ENCODE peak calls at places on chromosomes 12 and 14, in seven cellular contexts. L is tibial nerve, Y is Panc1, W is colonic mucosa, O is suprapubic skin, F is uterus, N is SJSA1. H is an unnamed sample.
A peak's percentile ranks its signal among the peaks of the same experiment; 100 is the strongest.

GRCh38 chr12:119319638-119320037 is 14.9 kb upstream of the CCDC60 start:
- DNase-seq in O (no peak), Y (no peak), F (no peak), L (no peak), W (no peak), N (no peak), H (no peak)

GRCh38 chr12:25959069-25959961 is 833 bp downstream of the RASSF8 start:
- DNase-seq in W (peak; percentile 48), N (peak; percentile 53), Y (no peak), O (no peak), L (no peak), F (peak; percentile 78), H (peak; percentile 15)

GRCh38 chr12:92784795-92785562 is 82.2 kb downstream of the PLEKHG7 start:
- DNase-seq in O (no peak), W (peak; percentile 25), L (no peak), Y (peak; percentile 53), F (no peak), N (no peak), H (no peak)

GRCh38 chr14:22052795-22053194 is 379.2 kb upstream of the OR4E1 start:
- DNase-seq in N (no peak), F (no peak), W (no peak), O (no peak), Y (no peak), L (no peak), H (no peak)

GRCh38 chr12:88925370-88925915 is 345.2 kb upstream of the KITLG start:
- DNase-seq in W (no peak), L (no peak), O (no peak), F (no peak), Y (no peak), N (no peak), H (no peak)

GRCh38 chr14:100615736-100616695 is 28.8 kb upstream of the BEGAIN start:
- DNase-seq in W (no peak), O (peak; percentile 71), L (no peak), N (no peak), Y (no peak), F (peak; percentile 1), H (no peak)

GRCh38 chr14:74240794-74241610 is 1.8 kb downstream of the VSX2 start:
- DNase-seq in Y (no peak), N (no peak), W (no peak), L (no peak), O (no peak), F (no peak), H (no peak)

GRCh38 chr12:122481861-122482260 is 18.9 kb downstream of the ZCCHC8 start:
- DNase-seq in W (no peak), N (no peak), F (no peak), L (no peak), O (no peak), Y (no peak), H (no peak)

GRCh38 chr12:10974965-10975364 is 11.7 kb downstream of the TAS2R50 start:
- DNase-seq in L (no peak), F (no peak), N (no peak), W (no peak), Y (no peak), O (no peak), H (no peak)

GRCh38 chr12:48817957-48818830 is at the start of gene CACNB3:
- DNase-seq in W (peak; percentile 84), O (peak; percentile 92), Y (no peak), L (peak; percentile 67), N (peak; percentile 73), F (peak; percentile 84), H (no peak)

GRCh38 chr14:73244541-73244940 is 7.2 kb downstream of the PAPLN start:
- DNase-seq in O (no peak), F (no peak), L (no peak), Y (no peak), N (no peak), W (no peak), H (no peak)

GRCh38 chr14:24481622-24482324 is 26.3 kb downstream of the CMA1 start:
- DNase-seq in F (no peak), O (no peak), N (no peak), L (no peak), W (peak; percentile 70), Y (peak; percentile 8), H (no peak)

GRCh38 chr12:68896881-68897540 is 36.0 kb downstream of the CPM start:
- DNase-seq in Y (no peak), W (no peak), L (no peak), O (no peak), F (no peak), N (peak; percentile 54), H (no peak)

GRCh38 chr12:2613674-2614073 is 181.1 kb upstream of the FKBP4 start:
- DNase-seq in F (peak; percentile 64), Y (peak; percentile 67), N (peak; percentile 83), L (no peak), O (no peak), W (no peak), H (peak; percentile 35)

GRCh38 chr12:122610911-122611310 is 83.9 kb downstream of the KNTC1 start:
- DNase-seq in W (no peak), O (no peak), N (no peak), Y (no peak), L (no peak), F (no peak), H (no peak)

GRCh38 chr12:88371416-88372183 is 208.7 kb downstream of the KITLG start:
- DNase-seq in F (no peak), W (peak; percentile 21), O (peak; percentile 84), Y (no peak), N (no peak), L (no peak), H (peak; percentile 4)

GRCh38 chr12:124259168-124260066 is 35.5 kb upstream of the RFLNA start:
- DNase-seq in F (no peak), L (no peak), N (no peak), O (no peak), W (no peak), Y (no peak), H (no peak)

GRCh38 chr12:67451206-67451605 is 182.0 kb downstream of the CAND1 start:
- DNase-seq in Y (no peak), L (no peak), O (no peak), W (no peak), N (no peak), F (no peak), H (no peak)

GRCh38 chr12:57610553-57611115 is 601 bp upstream of the ARHGEF25 start:
- DNase-seq in O (no peak), F (peak; percentile 78), W (peak; percentile 45), Y (no peak), N (no peak), L (no peak), H (no peak)

GRCh38 chr12:64097346-64098105 is 124.6 kb downstream of the KICS2 start:
- DNase-seq in O (no peak), Y (no peak), N (no peak), W (no peak), F (no peak), L (no peak), H (no peak)
- H3K27ac ChIP-seq in O (no peak overlapping the region), Y (no peak overlapping the region), N (no peak overlapping the region), W (no peak overlapping the region), F (peak overlapping the region; percentile 3), L (no peak overlapping the region), H (no peak overlapping the region)

DNA sequence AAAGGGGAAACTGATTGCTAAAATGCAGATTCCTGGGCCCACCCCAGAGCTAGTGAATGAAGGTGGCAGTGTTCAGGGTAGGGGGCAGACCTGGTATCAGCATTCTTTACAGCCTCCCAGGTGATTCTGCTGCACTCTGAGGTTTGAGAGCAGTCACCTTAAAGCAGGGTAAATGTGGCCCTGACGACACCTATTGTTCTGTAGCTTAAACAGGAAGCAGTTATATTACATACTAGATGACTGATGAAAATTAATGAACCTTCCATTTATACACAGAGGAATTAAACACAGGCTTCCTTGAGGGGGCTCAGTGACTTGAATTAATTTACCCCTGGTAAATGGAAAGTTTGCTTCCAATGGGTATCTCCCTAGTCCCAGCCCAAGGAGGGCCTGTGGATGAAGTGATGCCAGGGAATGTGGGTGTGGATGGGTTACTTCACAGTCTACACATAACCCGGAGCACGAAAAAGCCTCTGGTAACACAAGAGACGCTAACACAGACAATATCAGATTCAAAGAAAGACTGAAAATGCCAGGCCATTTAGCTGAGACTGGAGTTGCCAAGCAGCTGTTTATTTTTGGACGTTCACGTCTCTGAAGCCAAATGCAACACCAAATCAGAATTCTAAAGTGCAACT is 25.2 kb downstream of the NUAK1 start:
- DNase-seq in W (no peak), F (no peak), L (no peak), Y (no peak), O (no peak), N (no peak), H (no peak)
- H3K4me1 ChIP-seq in W (no peaks in the 10 kb centered on the region), F (peaks cover 25% of the 10 kb centered on the region), L (no peaks in the 10 kb centered on the region), Y (peaks cover 99% of the 10 kb centered on the region), O (peaks cover 89% of the 10 kb centered on the region), N (peaks cover 40% of the 10 kb centered on the region), H (peaks cover 85% of the 10 kb centered on the region)

GRCh38 chr14:64937821-64938193 is 4.7 kb downstream of the GPX2 start:
- DNase-seq in N (no peak), Y (no peak), F (no peak), W (no peak), O (no peak), L (no peak), H (no peak)
- H3K27ac ChIP-seq in N (no peak overlapping the region), Y (no peak overlapping the region), F (no peak overlapping the region), W (peak overlapping the region; percentile 60), O (no peak overlapping the region), L (no peak overlapping the region), H (no peak overlapping the region)

GRCh38 chr12:9758119-9758518 is 2.6 kb downstream of the CD69 start:
- DNase-seq in W (no peak), F (no peak), N (no peak), O (no peak), L (no peak), Y (no peak), H (no peak)
- H3K4me1 ChIP-seq in W (no peaks in the 10 kb centered on the region), F (no peaks in the 10 kb centered on the region), N (peaks cover 8% of the 10 kb centered on the region), O (no peaks in the 10 kb centered on the region), L (no peaks in the 10 kb centered on the region), Y (no peaks in the 10 kb centered on the region), H (no peaks in the 10 kb centered on the region)

GRCh38 chr12:117038023-117038680 is 61.1 kb downstream of the TESC start:
- DNase-seq in F (no peak), O (no peak), L (no peak), W (no peak), Y (no peak), N (no peak), H (no peak)
- H3K27ac ChIP-seq in F (no peak overlapping the region), O (no peak overlapping the region), L (no peak overlapping the region), W (no peak overlapping the region), Y (no peak overlapping the region), N (no peak overlapping the region), H (no peak overlapping the region)

GRCh38 chr14:77240336-77240915 is 30.6 kb downstream of the NGB start:
- DNase-seq in F (no peak), L (no peak), N (no peak), Y (no peak), O (no peak), W (no peak), H (no peak)
- H3K4me1 ChIP-seq in F (no peaks in the 10 kb centered on the region), L (no peaks in the 10 kb centered on the region), N (no peaks in the 10 kb centered on the region), Y (no peaks in the 10 kb centered on the region), O (no peaks in the 10 kb centered on the region), W (no peaks in the 10 kb centered on the region), H (no peaks in the 10 kb centered on the region)